ENCODE peak calls at places on chromosome 18, in eight cellular contexts. A is IMR-90, Y is cardiac muscle cell, U is body of pancreas, J is uterus, W is mammary epithelial cell, I is stomach, P is Caco-2. Q is an unnamed sample.

GRCh38 chr18:79294235-79294634 is 101.5 kb upstream of the NFATC1 start:
- DNase-seq in A (no peak), Y (no peak), U (no peak), J (no peak), W (no peak), I (no peak), P (no peak), Q (no peak)

GRCh38 chr18:78566065-78566464 is 413.6 kb upstream of the SALL3 start:
- DNase-seq in A (no peak), Y (no peak), U (no peak), J (no peak), W (no peak), I (no peak), P (no peak), Q (no peak)

GRCh38 chr18:74778191-74778847 is 180.6 kb downstream of the ZNF407 start:
- DNase-seq in A (peak; percentile 13), Y (no peak), U (no peak), J (no peak), W (peak; percentile 57), I (no peak), P (no peak), Q (no peak)

GRCh38 chr18:58567453-58568196 is 61.3 kb downstream of the ALPK2 start:
- DNase-seq in A (peak; percentile 99), Y (peak; percentile 82), U (peak; percentile 55), J (peak; percentile 80), W (peak; percentile 98), I (no peak), P (no peak), Q (peak; percentile 98)

GRCh38 chr18:51127664-51128063 is 69.8 kb downstream of the MEX3C start:
- DNase-seq in A (no peak), Y (no peak), U (no peak), J (no peak), W (no peak), I (no peak), P (no peak), Q (no peak)

GRCh38 chr18:43932140-43932539 is 654.9 kb upstream of the SYT4 start:
- DNase-seq in A (peak; percentile 13), Y (no peak), U (no peak), J (no peak), W (no peak), I (no peak), P (no peak), Q (no peak)

GRCh38 chr18:78729099-78729467 is 250.5 kb upstream of the SALL3 start:
- DNase-seq in A (no peak), Y (no peak), U (no peak), J (peak; percentile 0), W (no peak), I (peak; percentile 21), P (no peak), Q (no peak)

GRCh38 chr18:1928711-1929110 is 642.6 kb downstream of the METTL4 start:
- DNase-seq in A (no peak), Y (no peak), U (no peak), J (no peak), W (no peak), I (no peak), P (no peak), Q (no peak)

GRCh38 chr18:72672364-72673151 is 128.4 kb upstream of the CBLN2 start:
- DNase-seq in A (peak; percentile 11), Y (peak; percentile 24), U (no peak), J (no peak), W (peak; percentile 12), I (no peak), P (peak; percentile 2), Q (peak; percentile 4)

GRCh38 chr18:57002627-57003026 is 144.3 kb upstream of the BOD1L2 start:
- DNase-seq in A (no peak), Y (no peak), U (no peak), J (no peak), W (no peak), I (no peak), P (no peak), Q (no peak)

GRCh38 chr18:24271381-24272331 is 126.0 kb downstream of the OSBPL1A start:
- DNase-seq in A (peak; percentile 72), Y (peak; percentile 85), U (peak; percentile 77), J (peak; percentile 71), W (peak; percentile 83), I (peak; percentile 74), P (peak; percentile 78), Q (no peak)

GRCh38 chr18:43010611-43011010 is 104.9 kb downstream of the RIT2 start:
- DNase-seq in A (no peak), Y (no peak), U (no peak), J (no peak), W (no peak), I (no peak), P (no peak), Q (no peak)

GRCh38 chr18:13217971-13218375 is 587 bp upstream of the LDLRAD4 start:
- DNase-seq in A (no peak), Y (no peak), U (peak; percentile 28), J (peak; percentile 43), W (no peak), I (no peak), P (peak; percentile 24), Q (no peak)

GRCh38 chr18:61435064-61435652 is 101.9 kb downstream of the CDH20 start:
- DNase-seq in A (peak; percentile 10), Y (peak; percentile 21), U (no peak), J (no peak), W (no peak), I (no peak), P (peak; percentile 11), Q (no peak)

GRCh38 chr18:79965119-79965902 is 868 bp downstream of the HSBP1L1 start:
- DNase-seq in A (peak; percentile 91), Y (peak; percentile 90), U (peak; percentile 68), J (no peak), W (peak; percentile 63), I (peak; percentile 60), P (peak; percentile 42), Q (peak; percentile 64)

GRCh38 chr18:13915391-13915790 is at the start of gene MC2R:
- DNase-seq in A (no peak), Y (no peak), U (no peak), J (no peak), W (no peak), I (no peak), P (no peak), Q (no peak)

GRCh38 chr18:8952796-8953760 is 149.4 kb upstream of the NDUFV2 start:
- DNase-seq in A (peak; percentile 92), Y (peak; percentile 86), U (no peak), J (no peak), W (peak; percentile 27), I (no peak), P (no peak), Q (peak; percentile 76)

GRCh38 chr18:59085126-59085794 is 54.4 kb upstream of the SEC11C start:
- DNase-seq in A (no peak), Y (no peak), U (no peak), J (no peak), W (no peak), I (no peak), P (no peak), Q (no peak)

GRCh38 chr18:37524546-37525301 is 40.9 kb downstream of the CELF4 start:
- DNase-seq in A (no peak), Y (no peak), U (no peak), J (no peak), W (no peak), I (no peak), P (no peak), Q (no peak)
- TF ChIP-seq CTCF in A (no peak), Y (no peak), U (no peak), J (no peak), W (no peak), I (no peak), P (no peak), Q (no peak)

GRCh38 chr18:45687617-45688016 is 36.4 kb upstream of the SLC14A1 start:
- DNase-seq in A (no peak), Y (no peak), U (no peak), J (no peak), W (no peak), I (no peak), P (no peak), Q (no peak)
- H3K4me3 ChIP-seq in A (no peak overlapping the region), Y (no peak overlapping the region), U (no peak overlapping the region), J (no peak overlapping the region), W (no peak overlapping the region), I (no peak overlapping the region), P (no peak overlapping the region), Q (no peak overlapping the region)

DNA sequence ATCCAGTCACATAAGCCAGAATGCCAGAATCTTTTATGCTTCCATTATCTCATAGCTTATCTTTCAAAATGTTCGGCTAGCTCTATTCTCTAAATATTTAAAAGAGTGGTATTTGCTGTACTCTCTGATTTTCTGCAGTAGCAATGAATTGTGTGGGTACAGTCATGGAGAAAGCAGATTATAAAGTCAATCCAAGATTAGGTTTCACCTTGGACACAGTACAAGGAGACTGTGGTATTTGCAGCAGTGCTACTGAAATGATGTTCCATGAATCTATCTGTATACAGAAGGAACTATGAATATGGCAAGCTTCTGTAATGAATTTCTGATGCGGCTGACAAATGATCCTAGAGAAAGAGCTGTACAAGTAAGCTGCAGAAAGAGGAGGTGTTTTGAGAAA is 15.4 kb upstream of the DSEL start:
- DNase-seq in A (peak; percentile 20), Y (no peak), U (no peak), J (no peak), W (no peak), I (no peak), P (no peak), Q (no peak)
- TF ChIP-seq CTCF in A (no peak), Y (no peak), U (no peak), J (no peak), W (no peak), I (no peak), P (no peak), Q (no peak)

GRCh38 chr18:905948-906415 is 1.3 kb downstream of the ADCYAP1 start:
- DNase-seq in A (no peak), Y (no peak), U (no peak), J (no peak), W (no peak), I (no peak), P (no peak), Q (no peak)

GRCh38 chr18:905307-905947 is 756 bp downstream of the ADCYAP1 start:
- DNase-seq in A (no peak), Y (no peak), U (no peak), J (no peak), W (no peak), I (no peak), P (no peak), Q (no peak)

GRCh38 chr18:907171-907879 is 2.7 kb downstream of the ADCYAP1 start:
- DNase-seq in A (no peak), Y (no peak), U (no peak), J (no peak), W (no peak), I (no peak), P (no peak), Q (no peak)

GRCh38 chr18:907880-908512 is 3.3 kb downstream of the ADCYAP1 start:
- DNase-seq in A (no peak), Y (no peak), U (no peak), J (no peak), W (no peak), I (no peak), P (no peak), Q (no peak)

DNA sequence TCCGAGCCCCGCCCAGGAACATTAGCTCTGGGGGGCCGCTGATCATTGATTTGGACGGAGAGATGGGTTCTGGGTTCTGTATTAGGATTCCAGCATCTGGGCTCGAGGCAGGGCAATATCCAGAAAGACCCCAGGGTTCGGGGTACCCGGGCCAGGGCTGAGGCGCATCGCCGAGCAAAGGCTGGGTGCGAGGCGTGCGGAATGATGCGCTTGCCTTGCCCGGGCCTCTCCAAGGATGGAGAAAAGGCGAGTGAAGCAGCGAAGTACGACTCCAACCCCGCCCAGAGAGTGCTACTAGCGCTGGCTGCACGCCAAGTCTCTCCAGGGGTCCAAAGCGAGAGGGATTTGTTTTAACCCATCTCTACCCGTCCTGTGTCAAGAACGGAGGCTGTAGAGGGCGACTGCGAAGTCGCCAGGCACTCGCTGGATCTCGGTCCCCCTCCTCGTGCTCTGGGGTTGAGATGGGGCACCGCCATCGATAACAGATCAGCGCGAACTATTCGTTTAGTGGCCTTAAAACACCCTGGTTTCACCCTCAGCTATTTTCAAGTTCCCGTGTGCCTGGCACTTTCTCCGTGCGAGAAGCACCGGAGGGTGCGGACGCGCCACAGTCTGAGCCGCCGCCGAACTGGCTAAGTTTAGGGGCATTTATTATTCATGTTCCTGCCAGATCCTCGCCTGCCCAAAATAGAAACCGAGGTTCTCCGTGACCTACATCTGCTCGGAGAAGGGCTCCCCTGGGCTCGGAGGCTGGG is 1.9 kb downstream of the ADCYAP1 start:
- DNase-seq in A (no peak), Y (no peak), U (no peak), J (no peak), W (no peak), I (no peak), P (no peak), Q (no peak)
- H3K4me3 ChIP-seq in A (no peak overlapping the region), Y (peak overlapping the region; percentile 37), U (peak overlapping the region; percentile 17), J (peak overlapping the region; percentile 20), W (peak overlapping the region; percentile 3), I (peak overlapping the region; percentile 56), P (no peak overlapping the region), Q (peak overlapping the region; percentile 5)